ENCODE peak calls at places on chromosomes 7 and 10, in seven cellular contexts. T, H, B, S, D, R and G are unnamed samples.

GRCh38 chr7:137715101-137715500 is 131.7 kb downstream of the DGKI start:
- DNase-seq in T (no peak), H (no peak), B (no peak), S (no peak), D (peak), R (no peak), G (no peak)

GRCh38 chr10:44398271-44398670 is 13.4 kb upstream of the CXCL12 start:
- DNase-seq in T (no peak), H (no peak), B (no peak), S (no peak), D (no peak), R (no peak), G (no peak)

GRCh38 chr7:77288676-77289320 is 89.2 kb upstream of the FGL2 start:
- DNase-seq in T (no peak), H (no peak), B (no peak), S (no peak), D (no peak), R (no peak), G (no peak)

GRCh38 chr7:122423591-122423990 is 119.0 kb upstream of the FEZF1 start:
- DNase-seq in T (no peak), H (no peak), B (no peak), S (no peak), D (no peak), R (no peak), G (no peak)

GRCh38 chr7:142153400-142153799 is 41.9 kb downstream of the MGAM2 start:
- DNase-seq in T (peak), H (no peak), B (no peak), S (no peak), D (no peak), R (peak), G (peak)

GRCh38 chr10:15035385-15036301 is 8.1 kb upstream of the OLAH start:
- DNase-seq in T (no peak), H (no peak), B (no peak), S (no peak), D (peak), R (no peak), G (no peak)

GRCh38 chr7:44748948-44749731 is 493 bp downstream of the ZMIZ2 start:
- DNase-seq in T (no peak), H (no peak), B (peak), S (no peak), D (no peak), R (peak), G (no peak)

GRCh38 chr7:82740246-82740848 is 296.8 kb upstream of the CACNA2D1 start:
- DNase-seq in T (peak), H (no peak), B (peak), S (peak), D (peak), R (peak), G (peak)

GRCh38 chr10:54914049-54914448 is 113.0 kb upstream of the PCDH15 start:
- DNase-seq in T (no peak), H (no peak), B (no peak), S (no peak), D (no peak), R (no peak), G (no peak)

GRCh38 chr7:88758355-88759215 is 915 bp upstream of the ZNF804B start:
- DNase-seq in T (no peak), H (no peak), B (no peak), S (peak), D (peak), R (peak), G (no peak)

GRCh38 chr7:88757371-88757770 is 2.1 kb upstream of the ZNF804B start:
- DNase-seq in T (no peak), H (no peak), B (no peak), S (no peak), D (no peak), R (no peak), G (no peak)

GRCh38 chr7:88759216-88759955 is at the start of gene ZNF804B:
- DNase-seq in T (no peak), H (no peak), B (no peak), S (peak), D (no peak), R (peak), G (no peak)

GRCh38 chr7:88761779-88762178 is 2.3 kb downstream of the ZNF804B start:
- DNase-seq in T (no peak), H (no peak), B (no peak), S (no peak), D (no peak), R (no peak), G (no peak)

DNA sequence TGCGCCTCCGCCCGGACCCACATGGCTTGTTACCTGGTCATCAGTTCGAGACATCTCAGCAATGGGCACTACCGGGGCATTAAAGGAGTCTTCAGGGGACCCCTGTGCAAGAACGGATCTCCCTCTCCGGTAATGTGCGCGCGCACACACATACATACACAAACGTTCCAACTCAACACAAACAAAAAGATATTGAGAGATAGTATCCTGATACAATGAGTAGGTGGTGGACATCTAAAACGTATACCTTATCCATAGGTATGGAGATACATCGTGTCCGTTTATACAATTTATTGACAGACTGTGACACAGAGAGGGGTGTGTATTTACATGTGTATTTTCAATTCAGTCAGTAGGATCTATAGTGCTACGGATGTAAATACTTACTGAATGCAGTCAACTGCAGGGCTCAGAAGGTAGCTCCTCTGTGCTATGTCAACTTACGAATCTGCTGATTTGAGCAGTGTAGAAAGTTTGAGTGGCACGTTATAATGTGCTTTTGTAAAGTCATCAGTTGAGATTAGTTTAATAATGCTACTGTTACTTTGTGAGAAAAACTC is 536 bp downstream of the ZNF804B start:
- DNase-seq in T (no peak), H (no peak), B (no peak), S (no peak), D (no peak), R (no peak), G (no peak)
- H3K4me3 ChIP-seq in T (peak), H (peak), B (no peak), S (no peak), D (peak), R (peak), G (no peak)

GRCh38 chr10:7525314-7526016 is 114.6 kb upstream of the SFMBT2 start:
- DNase-seq in T (peak), H (no peak), B (peak), S (peak), D (peak), R (peak), G (peak)
- TF ChIP-seq CTCF in T (peak), H (peak), B (peak), S (peak), D (peak), R (peak), G (peak)

GRCh38 chr7:518630-519428 is 817 bp downstream of the PDGFA start:
- DNase-seq in T (peak), H (peak), B (no peak), S (no peak), D (peak), R (peak), G (peak)
- H3K4me3 ChIP-seq in T (peak), H (peak), B (no peak), S (no peak), D (peak), R (peak), G (peak)

DNA sequence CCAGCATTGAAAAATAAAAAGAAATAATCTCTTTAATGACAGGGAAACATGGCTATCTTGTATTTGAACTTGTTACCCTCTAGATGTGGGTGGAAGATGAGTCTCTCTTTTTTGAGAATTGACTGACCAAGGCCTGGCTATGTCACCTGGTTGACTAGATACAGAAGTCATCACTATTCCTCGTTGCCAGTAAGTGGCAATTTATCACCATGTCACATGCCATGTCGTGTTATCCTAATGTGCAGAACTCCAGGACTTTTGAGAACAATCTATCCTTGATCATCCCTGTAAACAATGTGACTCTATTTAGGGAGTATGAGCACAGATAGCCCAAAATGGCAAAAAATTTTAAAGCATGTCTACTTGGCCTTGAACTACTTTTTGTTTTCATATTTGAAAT is 10.6 kb upstream of the WIPF3 start:
- DNase-seq in T (no peak), H (no peak), B (no peak), S (no peak), D (no peak), R (no peak), G (no peak)
- TF ChIP-seq CTCF in T (no peak), H (no peak), B (no peak), S (no peak), D (no peak), R (no peak), G (no peak)

DNA sequence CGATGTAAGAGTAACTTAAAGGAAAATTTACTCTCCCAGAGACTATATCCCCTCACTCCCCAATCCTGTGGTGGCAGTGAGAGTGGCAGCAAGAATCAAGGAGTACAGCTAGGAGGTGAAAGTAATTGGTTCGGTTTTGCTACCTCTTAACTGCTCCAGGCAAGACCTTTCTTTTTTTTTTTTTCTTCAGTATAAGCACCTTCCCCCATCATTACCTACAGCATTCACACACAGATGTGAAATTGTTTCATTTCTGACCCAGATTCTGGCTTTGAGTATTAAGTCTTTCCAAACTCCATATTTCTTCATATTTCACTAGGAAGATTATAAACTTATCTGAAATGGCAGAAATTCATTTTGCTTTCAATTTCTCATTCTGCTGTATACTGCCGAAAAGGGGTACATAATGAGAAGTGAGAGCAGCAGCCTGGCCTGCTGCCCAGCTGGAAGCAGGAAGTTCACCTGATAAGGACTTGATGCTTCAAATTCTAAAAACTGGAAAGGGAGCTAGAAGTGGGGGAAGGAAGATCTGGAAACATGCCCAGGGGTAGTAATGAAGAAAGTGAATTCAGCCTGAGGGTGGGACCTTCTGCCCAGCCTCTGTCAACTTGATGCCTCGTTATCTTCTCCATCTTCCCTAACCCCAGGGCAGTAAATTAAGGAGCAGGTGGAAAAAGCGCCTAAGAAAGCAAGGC is 69.5 kb downstream of the ARMH3 start:
- DNase-seq in T (peak), H (no peak), B (no peak), S (peak), D (no peak), R (no peak), G (no peak)
- H3K4me3 ChIP-seq in T (no peak), H (no peak), B (no peak), S (no peak), D (no peak), R (no peak), G (no peak)

GRCh38 chr10:102267748-102268147 is 22.4 kb downstream of the GBF1 start:
- DNase-seq in T (no peak), H (no peak), B (no peak), S (no peak), D (peak), R (no peak), G (no peak)

GRCh38 chr10:102269017-102269416 is 23.7 kb downstream of the GBF1 start:
- DNase-seq in T (no peak), H (no peak), B (no peak), S (no peak), D (peak), R (no peak), G (no peak)

GRCh38 chr10:102266670-102267069 is 21.3 kb downstream of the GBF1 start:
- DNase-seq in T (no peak), H (no peak), B (no peak), S (no peak), D (no peak), R (no peak), G (peak)

GRCh38 chr10:102274062-102274461 is 28.7 kb downstream of the GBF1 start:
- DNase-seq in T (no peak), H (no peak), B (no peak), S (no peak), D (no peak), R (no peak), G (peak)

GRCh38 chr10:102268333-102268999 is 23.1 kb downstream of the GBF1 start:
- DNase-seq in T (no peak), H (no peak), B (no peak), S (no peak), D (peak), R (no peak), G (no peak)
- TF ChIP-seq CTCF in T (no peak), H (no peak), B (peak), S (peak), D (no peak), R (no peak), G (no peak)

GRCh38 chr10:88113232-88113631 is 249.8 kb downstream of the PTEN start:
- DNase-seq in T (no peak), H (peak), B (peak), S (no peak), D (no peak), R (no peak), G (no peak)

GRCh38 chr10:88113657-88114272 is 250.3 kb downstream of the PTEN start:
- DNase-seq in T (no peak), H (peak), B (peak), S (no peak), D (no peak), R (no peak), G (no peak)

GRCh38 chr10:88115406-88115805 is 252.0 kb downstream of the PTEN start:
- DNase-seq in T (no peak), H (no peak), B (no peak), S (no peak), D (no peak), R (no peak), G (no peak)

GRCh38 chr10:88115968-88116367 is 252.5 kb downstream of the PTEN start:
- DNase-seq in T (no peak), H (no peak), B (no peak), S (no peak), D (peak), R (no peak), G (no peak)

DNA sequence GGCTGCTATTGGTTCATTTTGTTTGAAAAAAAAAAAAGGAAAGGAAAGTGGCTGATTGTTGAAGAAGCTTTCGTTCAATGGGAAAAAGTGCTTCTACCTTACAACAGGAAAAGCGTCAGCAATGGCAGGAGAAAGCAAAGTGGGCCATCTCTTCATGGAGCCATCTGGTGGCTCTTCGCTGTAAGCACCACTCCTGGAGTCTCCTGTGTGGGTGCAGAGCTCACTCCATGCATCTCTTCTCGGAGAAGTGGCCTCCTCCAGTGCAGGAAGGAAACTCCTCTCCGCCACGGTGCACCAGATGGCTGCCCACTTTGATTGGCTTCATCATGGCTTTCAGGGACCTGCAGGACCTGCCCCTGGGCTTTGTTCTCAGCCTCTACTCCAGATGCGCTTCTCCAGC is 250.9 kb downstream of the PTEN start:
- DNase-seq in T (peak), H (peak), B (peak), S (peak), D (no peak), R (peak), G (no peak)
- H3K4me3 ChIP-seq in T (no peak), H (no peak), B (peak), S (no peak), D (no peak), R (no peak), G (no peak)

DNA sequence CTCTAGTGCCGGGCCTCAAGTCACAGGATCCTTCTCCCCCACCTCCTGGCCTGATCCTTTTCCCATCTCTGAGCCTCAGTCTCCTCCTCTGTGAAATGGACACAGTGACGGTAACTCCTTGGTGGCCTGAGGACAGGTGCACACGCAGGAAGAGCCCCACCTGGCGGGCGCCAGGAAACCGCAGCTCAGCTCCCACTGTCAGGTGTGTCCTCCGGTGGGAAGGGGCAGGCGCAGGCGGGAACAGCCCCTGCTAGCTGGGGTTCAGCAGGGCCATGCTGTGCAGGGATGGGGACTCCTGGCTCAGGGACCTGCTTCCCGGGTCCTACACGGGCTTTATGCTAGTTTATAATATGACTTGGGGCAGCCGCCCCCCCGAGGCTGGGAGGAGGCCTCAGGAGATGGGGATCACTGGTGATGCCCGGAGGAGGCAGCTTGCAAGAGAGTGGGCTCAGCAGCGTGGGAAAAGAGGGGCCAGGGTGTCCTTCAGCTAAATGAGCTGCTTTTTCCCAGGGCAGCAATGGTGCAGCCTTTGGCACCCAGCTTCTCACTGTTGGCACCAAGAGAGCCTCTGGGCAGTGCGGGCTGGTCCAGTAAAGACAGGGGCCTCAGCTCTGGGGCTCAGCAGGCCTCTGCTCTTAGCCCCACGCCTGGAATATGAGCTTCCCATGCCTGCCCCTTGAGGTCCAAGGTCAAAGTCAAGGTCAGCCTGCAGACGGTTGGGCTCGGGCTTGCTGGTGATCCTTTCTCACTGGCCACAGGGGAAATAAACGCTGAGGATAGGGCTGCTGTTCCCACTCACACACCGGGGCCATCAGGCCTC is 68.0 kb upstream of the FAM20C start:
- DNase-seq in T (no peak), H (no peak), B (no peak), S (no peak), D (no peak), R (peak), G (no peak)
- TF ChIP-seq CTCF in T (no peak), H (no peak), B (peak), S (no peak), D (no peak), R (no peak), G (peak)

DNA sequence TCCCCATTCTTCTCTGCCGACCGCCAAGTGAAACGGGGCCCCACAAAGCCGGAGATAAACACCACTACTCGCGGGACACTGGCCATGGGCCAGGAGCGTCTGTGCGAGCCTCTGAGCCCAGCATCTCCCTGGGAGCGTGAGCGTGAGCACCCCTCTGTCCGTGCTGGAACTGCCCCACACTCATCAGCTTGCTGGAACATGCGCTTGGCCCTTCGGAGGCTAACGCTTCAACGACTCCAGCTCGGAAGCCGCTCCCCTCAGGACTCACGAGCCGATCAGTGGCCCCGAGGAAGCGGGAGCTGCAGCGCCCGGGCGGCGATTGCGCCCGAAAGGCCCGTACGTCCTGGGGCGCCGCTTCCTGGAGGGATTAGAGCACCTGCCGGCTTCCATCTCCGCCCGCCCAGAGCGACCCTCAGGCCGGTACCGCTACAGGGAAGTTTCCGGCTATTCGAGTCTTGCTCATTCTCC is 1.2 kb downstream of the TLL2 start:
- DNase-seq in T (no peak), H (peak), B (peak), S (peak), D (no peak), R (peak), G (no peak)
- H3K4me3 ChIP-seq in T (peak), H (peak), B (peak), S (peak), D (peak), R (peak), G (peak)